ENCODE peak calls at places on chromosomes 5 and 9, in four cellular contexts. I is HepG2, S is H1, C is GM12878. T is an unnamed sample.

GRCh38 chr5:80076131-80077101 is 41.3 kb downstream of the THBS4 start:
- DNase-seq in S (no peak), C (no peak), I (no peak), T (no peak)

GRCh38 chr9:32954642-32955041 is 46.8 kb downstream of the APTX start:
- DNase-seq in C (no peak), I (peak), S (no peak), T (no peak)

GRCh38 chr5:107954254-107954653 is 283.5 kb upstream of the EFNA5 start:
- DNase-seq in S (no peak), I (no peak), C (no peak), T (no peak)

GRCh38 chr9:78236511-78236950 is 656 bp downstream of the CEP78 start:
- DNase-seq in C (no peak), I (peak), S (no peak), T (no peak)

GRCh38 chr5:115377468-115378217 is 81.2 kb upstream of the CCDC112 start:
- DNase-seq in S (no peak), I (no peak), C (peak), T (no peak)

GRCh38 chr5:160353379-160353778 is 17.0 kb downstream of the C1QTNF2 start:
- DNase-seq in C (no peak), I (no peak), S (no peak), T (no peak)

GRCh38 chr5:96228449-96228848 is 204.6 kb downstream of the PCSK1 start:
- DNase-seq in C (no peak), I (no peak), S (no peak), T (no peak)

GRCh38 chr5:118551031-118551430 is 437.3 kb downstream of the DTWD2 start:
- DNase-seq in S (no peak), C (no peak), I (no peak), T (no peak)

GRCh38 chr5:117333011-117333410 is 758.4 kb upstream of the SEMA6A start:
- DNase-seq in C (no peak), I (no peak), S (no peak), T (no peak)

GRCh38 chr5:124393564-124394379 is 352.7 kb downstream of the ZNF608 start:
- DNase-seq in I (no peak), S (no peak), C (no peak), T (no peak)

GRCh38 chr9:92432972-92433548 is 8.8 kb upstream of the OMD start:
- DNase-seq in C (no peak), I (no peak), S (no peak), T (no peak)

GRCh38 chr5:50325237-50325832 is 115.8 kb downstream of the EMB start:
- DNase-seq in I (no peak), C (no peak), S (no peak), T (no peak)

GRCh38 chr9:134870746-134871667 is 9.6 kb upstream of the FCN2 start:
- DNase-seq in I (no peak), S (no peak), C (no peak), T (no peak)
- TF ChIP-seq ZNF274 in I (no peak), S (no peak), C (no peak), T (no peak)

DNA sequence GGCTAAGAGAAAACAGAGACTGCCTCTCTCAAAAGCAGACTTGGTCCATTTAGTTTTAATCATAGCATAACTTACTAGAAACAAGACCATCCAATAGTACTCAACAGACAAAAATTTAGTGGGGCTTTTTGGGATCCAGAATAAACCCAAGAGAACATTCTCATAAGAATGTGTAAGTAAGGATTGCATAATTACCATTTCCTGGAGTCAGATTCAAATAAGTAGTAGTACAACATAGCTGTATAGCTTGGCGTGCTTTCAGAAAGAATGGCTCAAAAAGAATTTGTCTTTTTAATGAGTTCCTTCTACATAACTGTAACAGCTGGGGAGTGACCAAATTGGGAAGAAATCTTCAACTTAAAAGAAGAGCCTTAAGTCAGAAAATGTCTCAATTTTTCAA is 145.4 kb downstream of the DENND1A start:
- DNase-seq in I (no peak), C (no peak), S (no peak), T (no peak)
- H3K4me3 ChIP-seq in I (no peak), C (no peak), S (no peak), T (no peak)

GRCh38 chr5:99721487-99721886 is 792.7 kb upstream of the CHD1 start:
- DNase-seq in C (no peak), I (peak), S (no peak), T (no peak)
- TF ChIP-seq SUZ12 in C (no peak), I (no peak), S (no peak), T (no peak)

GRCh38 chr5:9338796-9339195 is 207.1 kb downstream of the SEMA5A start:
- DNase-seq in I (no peak), C (no peak), S (no peak), T (no peak)

GRCh38 chr5:9339206-9339818 is 206.6 kb downstream of the SEMA5A start:
- DNase-seq in I (peak), C (no peak), S (peak), T (peak)

GRCh38 chr5:9335754-9336495 is 209.9 kb downstream of the SEMA5A start:
- DNase-seq in S (no peak), I (no peak), C (no peak), T (no peak)

GRCh38 chr5:9340095-9340494 is 205.8 kb downstream of the SEMA5A start:
- DNase-seq in S (no peak), C (no peak), I (no peak), T (no peak)

GRCh38 chr5:9337908-9338307 is 208.0 kb downstream of the SEMA5A start:
- DNase-seq in I (no peak), C (no peak), S (no peak), T (no peak)
- TF ChIP-seq ZNF274 in I (no peak), C (no peak), S (no peak), T (no peak)

GRCh38 chr5:65203746-65204145 is 278.0 kb downstream of the ADAMTS6 start:
- DNase-seq in S (no peak), I (no peak), C (no peak), T (no peak)

GRCh38 chr5:65194871-65195270 is 286.8 kb downstream of the ADAMTS6 start:
- DNase-seq in I (no peak), C (no peak), S (no peak), T (no peak)

GRCh38 chr5:65198777-65199120 is 283.0 kb downstream of the ADAMTS6 start:
- DNase-seq in C (no peak), S (no peak), I (peak), T (no peak)

GRCh38 chr5:65199988-65200668 is 281.6 kb downstream of the ADAMTS6 start:
- DNase-seq in C (no peak), S (no peak), I (no peak), T (no peak)

DNA sequence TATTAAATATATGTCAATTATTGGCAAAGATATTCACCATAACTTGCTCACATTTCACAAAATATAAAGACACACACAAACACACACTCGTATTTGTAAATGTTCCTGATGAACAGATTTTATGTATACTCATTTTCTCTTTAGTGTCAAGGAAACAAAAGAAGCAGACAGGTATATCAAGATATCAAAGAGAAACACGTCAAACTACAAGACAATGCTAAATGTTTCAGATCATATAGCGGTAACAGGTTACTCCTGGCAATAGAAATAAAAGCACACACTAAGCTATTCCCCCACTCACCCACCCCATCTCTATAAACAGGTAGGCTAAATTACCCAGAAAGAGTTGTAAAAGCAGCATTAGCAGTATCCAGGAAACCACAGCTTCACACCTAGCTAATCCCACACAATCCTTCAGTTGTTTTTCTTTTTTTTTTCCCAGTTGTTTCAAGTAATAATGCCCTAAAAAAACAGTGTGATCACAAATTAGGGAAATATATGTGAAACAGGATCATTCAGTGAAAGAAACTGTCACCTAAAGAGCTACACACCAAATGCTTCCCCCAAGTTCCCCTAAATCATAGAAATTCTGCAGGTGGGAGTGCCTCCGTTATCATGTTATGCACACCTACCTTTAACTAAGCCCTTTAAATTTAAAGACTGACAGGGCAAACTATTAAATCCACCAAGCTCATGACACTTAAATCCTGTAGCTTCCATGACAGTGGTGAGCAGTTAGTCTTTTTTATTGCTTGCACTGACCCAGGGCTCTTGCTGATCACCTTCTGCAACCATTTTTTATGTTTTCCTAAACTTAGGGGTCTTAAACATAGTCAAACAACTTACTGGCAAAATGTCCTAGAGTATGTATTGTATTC is 283.6 kb downstream of the ADAMTS6 start:
- DNase-seq in C (no peak), I (no peak), S (no peak), T (no peak)
- H3K4me3 ChIP-seq in C (no peak), I (no peak), S (no peak), T (no peak)

DNA sequence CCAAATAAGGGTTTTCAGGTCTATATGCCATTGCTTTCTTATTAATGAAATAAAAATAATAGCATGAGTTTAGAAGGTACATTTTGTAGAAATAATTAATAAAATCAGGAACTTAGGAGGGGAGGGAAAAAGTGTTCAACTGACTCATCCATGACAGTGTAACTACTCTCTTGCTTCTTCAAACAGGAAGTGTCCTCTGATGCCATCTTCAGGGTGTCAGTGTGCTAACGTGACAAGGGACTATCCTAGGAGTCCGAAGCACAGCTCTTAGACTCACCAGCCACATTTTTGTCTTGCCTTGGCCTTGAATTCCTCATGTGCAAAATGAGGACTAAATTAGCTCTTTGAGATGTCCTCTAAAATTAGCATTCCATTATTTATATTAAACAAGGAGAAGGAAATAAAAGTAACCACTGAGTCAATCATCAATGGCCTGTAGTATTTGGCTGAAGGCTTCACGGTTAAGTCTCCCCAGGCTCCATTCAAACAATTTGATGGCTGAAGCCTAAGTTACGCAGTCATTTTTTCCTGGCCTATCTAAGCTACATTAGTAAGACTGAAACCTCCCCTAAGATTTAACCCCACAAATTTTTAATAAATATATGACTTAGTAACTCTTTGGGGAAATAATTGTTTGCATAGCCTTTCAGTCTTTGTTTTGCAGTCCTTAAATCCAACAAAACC is 151.1 kb downstream of the ARL15 start:
- DNase-seq in C (no peak), I (peak), S (no peak), T (no peak)
- TF ChIP-seq SUZ12 in C (no peak), I (no peak), S (no peak), T (no peak)

T was measured in NT2/D1.